ENCODE peak calls at places on chromosomes 16 and 17, in five cellular contexts. G is colonic mucosa, M is tibial artery, O is skeletal muscle cell, D is bronchial epithelial cell. R is an unnamed sample.

GRCh38 chr17:74011963-74012362 is 191.5 kb upstream of the RPL38 start:
- DNase-seq in O (no peak), G (no peak), D (no peak), M (no peak), R (no peak)

GRCh38 chr16:53219795-53220194 is 165.0 kb downstream of the CHD9 start:
- DNase-seq in O (no peak), M (no peak), D (peak; percentile 83), G (no peak), R (no peak)

GRCh38 chr16:397736-398332 is 835 bp downstream of the NME4 start:
- DNase-seq in M (peak; percentile 83), D (peak; percentile 28), G (peak; percentile 70), O (no peak), R (peak; percentile 87)

GRCh38 chr17:31216053-31216751 is 80.8 kb downstream of the OMG start:
- DNase-seq in M (no peak), O (peak; percentile 55), G (no peak), D (peak; percentile 55), R (no peak)

GRCh38 chr17:78915872-78916632 is 9.1 kb downstream of the TIMP2 start:
- DNase-seq in M (peak; percentile 74), D (peak; percentile 54), G (peak; percentile 53), O (no peak), R (peak; percentile 70)

GRCh38 chr17:72518810-72519597 is 398.2 kb downstream of the SOX9 start:
- DNase-seq in D (no peak), O (no peak), M (no peak), G (peak; percentile 90), R (no peak)

GRCh38 chr17:31583795-31584340 is 192.4 kb downstream of the RAB11FIP4 start:
- DNase-seq in O (no peak), G (no peak), D (peak; percentile 29), M (no peak), R (no peak)

GRCh38 chr16:585351-585750 is 4.5 kb upstream of the RAB40C start:
- DNase-seq in G (no peak), D (no peak), M (no peak), O (no peak), R (no peak)

GRCh38 chr16:84658690-84659089 is 10.4 kb downstream of the KLHL36 start:
- DNase-seq in M (no peak), D (no peak), O (no peak), G (no peak), R (no peak)

GRCh38 chr17:77318021-77318420 is 177.3 kb downstream of the SEC14L1 start:
- DNase-seq in O (no peak), D (no peak), M (no peak), G (no peak), R (no peak)

GRCh38 chr16:53083123-53083522 is 28.3 kb downstream of the CHD9 start:
- DNase-seq in G (no peak), O (no peak), M (no peak), D (peak; percentile 75), R (no peak)

GRCh38 chr16:55508941-55509920 is at the start of gene LPCAT2:
- DNase-seq in O (no peak), D (peak; percentile 82), G (peak; percentile 94), M (peak; percentile 83), R (peak; percentile 91)

GRCh38 chr16:55506708-55507107 is 2.2 kb upstream of the LPCAT2 start:
- DNase-seq in M (no peak), O (no peak), D (no peak), G (no peak), R (no peak)

GRCh38 chr16:55510185-55510805 is 1.4 kb downstream of the LPCAT2 start:
- DNase-seq in M (no peak), D (no peak), G (no peak), O (no peak), R (no peak)

GRCh38 chr16:55506083-55506482 is 2.8 kb upstream of the LPCAT2 start:
- DNase-seq in G (peak; percentile 58), M (peak; percentile 18), D (no peak), O (no peak), R (no peak)

GRCh38 chr16:55508271-55508921 is 476 bp upstream of the LPCAT2 start:
- DNase-seq in O (no peak), D (no peak), G (no peak), M (peak; percentile 15), R (no peak)
- H3K4me3 ChIP-seq in O (peak overlapping the region; percentile 73), D (peak overlapping the region; percentile 87), G (peak overlapping the region; percentile 70), M (peak overlapping the region; percentile 57), R (peak overlapping the region; percentile 37)

DNA sequence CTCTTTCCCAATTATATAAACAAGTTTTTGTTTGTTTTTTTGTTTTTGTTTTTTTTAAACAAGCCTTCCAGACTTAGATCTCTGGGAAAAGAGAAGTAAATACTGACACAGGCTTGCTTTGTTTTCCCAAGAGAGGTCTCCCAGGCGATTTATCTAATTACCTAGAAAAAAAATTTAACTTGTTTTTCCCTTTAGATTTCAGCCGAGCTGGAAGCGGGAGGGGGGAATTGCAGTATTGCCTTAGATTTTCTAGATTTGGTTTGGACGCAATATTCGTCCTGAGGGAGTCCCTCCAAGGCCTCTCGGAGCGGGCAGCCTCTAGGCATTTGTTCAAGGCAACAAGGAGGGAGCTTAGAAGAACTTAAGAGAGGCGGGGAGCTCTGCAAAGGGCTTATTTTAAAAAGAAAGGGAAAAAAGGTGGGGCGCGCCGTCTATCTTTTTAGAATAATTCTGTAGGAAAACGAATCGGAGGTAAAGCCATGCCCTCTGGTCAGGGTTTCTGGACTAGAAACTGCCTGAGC is 479 bp upstream of the TMEM94 start:
- DNase-seq in M (peak; percentile 42), D (no peak), G (no peak), O (no peak), R (no peak)
- H3K4me3 ChIP-seq in M (peak overlapping the region; percentile 91), D (peak overlapping the region; percentile 90), G (peak overlapping the region; percentile 87), O (peak overlapping the region; percentile 93), R (peak overlapping the region; percentile 82)

GRCh38 chr17:64984776-64985521 is 65.7 kb upstream of the LRRC37A3 start:
- DNase-seq in M (no peak), G (no peak), O (no peak), D (peak; percentile 56), R (no peak)
- H3K4me3 ChIP-seq in M (no peak overlapping the region), G (no peak overlapping the region), O (no peak overlapping the region), D (no peak overlapping the region), R (no peak overlapping the region)

GRCh38 chr16:58814348-58814801 is 80.3 kb upstream of the GOT2 start:
- DNase-seq in O (no peak), D (peak; percentile 26), G (peak; percentile 19), M (peak; percentile 24), R (no peak)
- H3K4me3 ChIP-seq in O (peak overlapping the region; percentile 27), D (no peak overlapping the region), G (no peak overlapping the region), M (no peak overlapping the region), R (no peak overlapping the region)

R was measured in left lung.